ENCODE peak calls at places on chromosomes 2 and 18, in four cellular contexts. R is activated CD4-positive, CD25-positive, alpha-beta regulatory T cell; P is stimulated activated CD8-positive, alpha-beta memory T cell treated with anti-CD3 and anti-CD28 coated beads, Interleukin-4, amount 100 ng/mL, for 4 hours; U is AG10803. G is an unnamed sample.

GRCh38 chr2:55283083-55283482 is 14.1 kb upstream of the MTIF2 start:
- DNase-seq in R (no peak), P (no peak), U (no peak), G (no peak)

GRCh38 chr2:119408221-119408619 is 23.4 kb upstream of the TMEM37 start:
- DNase-seq in R (no peak), P (no peak), U (no peak), G (peak; percentile 42)

GRCh38 chr2:69253033-69253535 is 133.9 kb downstream of the GFPT1 start:
- DNase-seq in R (no peak), P (no peak), U (peak; percentile 75), G (peak; percentile 36)

GRCh38 chr2:136116813-136117390 is 1.0 kb downstream of the CXCR4 start:
- DNase-seq in R (peak; percentile 40), P (no peak), U (no peak), G (no peak)

GRCh38 chr2:72185166-72185565 is 37.5 kb upstream of the CYP26B1 start:
- DNase-seq in R (no peak), P (no peak), U (no peak), G (no peak)

GRCh38 chr18:76455015-76455676 is 39.9 kb downstream of the ZNF516 start:
- DNase-seq in R (no peak), P (no peak), U (no peak), G (no peak)

GRCh38 chr2:101820519-101820918 is 123.0 kb downstream of the MAP4K4 start:
- DNase-seq in R (no peak), P (no peak), U (peak; percentile 55), G (peak; percentile 54)

GRCh38 chr2:48175254-48175653 is 269.0 kb upstream of the FBXO11 start:
- DNase-seq in R (no peak), P (no peak), U (peak; percentile 79), G (peak; percentile 86)

GRCh38 chr2:11738589-11739436 is 7.6 kb upstream of the LPIN1 start:
- DNase-seq in R (no peak), P (no peak), U (peak; percentile 89), G (peak; percentile 76)

GRCh38 chr2:42977236-42978174 is 185.1 kb upstream of the HAAO start:
- DNase-seq in R (no peak), P (no peak), U (no peak), G (no peak)

GRCh38 chr2:109513749-109514588 is 99.8 kb downstream of the SEPTIN10 start:
- DNase-seq in R (no peak), P (no peak), U (peak; percentile 97), G (peak; percentile 96)

GRCh38 chr18:63476666-63477065 is at the start of gene SERPINB5:
- DNase-seq in R (no peak), P (no peak), U (no peak), G (no peak)

GRCh38 chr2:109209941-109210340 is 80.9 kb downstream of the SH3RF3 start:
- DNase-seq in R (no peak), P (no peak), U (no peak), G (no peak)

GRCh38 chr18:12744103-12744502 is 41.3 kb downstream of the PSMG2 start:
- DNase-seq in R (no peak), P (no peak), U (peak; percentile 75), G (peak; percentile 75)

GRCh38 chr2:25666218-25666617 is 7.2 kb downstream of the DTNB start:
- DNase-seq in R (no peak), P (no peak), U (no peak), G (no peak)

GRCh38 chr2:127514485-127514884 is 11.8 kb downstream of the IWS1 start:
- DNase-seq in R (no peak), P (no peak), U (no peak), G (no peak)

GRCh38 chr2:83320053-83320452 is 1139.0 kb downstream of the SUCLG1 start:
- DNase-seq in R (no peak), P (no peak), U (no peak), G (no peak)

GRCh38 chr2:95345415-95346235 is 48.5 kb downstream of the KCNIP3 start:
- DNase-seq in R (peak; percentile 16), P (peak; percentile 13), U (peak; percentile 83), G (peak; percentile 94)

GRCh38 chr2:208320686-208321085 is 54.6 kb downstream of the PIKFYVE start:
- DNase-seq in R (no peak), P (no peak), U (peak; percentile 43), G (peak; percentile 10)

GRCh38 chr2:68696554-68696953 is 38.1 kb upstream of the ARHGAP25 start:
- DNase-seq in R (no peak), P (no peak), U (no peak), G (no peak)

GRCh38 chr2:40034198-40034597 is 255.1 kb upstream of the THUMPD2 start:
- DNase-seq in R (no peak), P (no peak), U (peak; percentile 91), G (peak; percentile 74)

GRCh38 chr2:212181646-212182045 is 357.0 kb downstream of the ERBB4 start:
- DNase-seq in R (no peak), P (no peak), U (no peak), G (no peak)

GRCh38 chr2:30738141-30738911 is 68.9 kb downstream of the CAPN13 start:
- DNase-seq in R (no peak), P (no peak), U (no peak), G (no peak)

GRCh38 chr18:25449046-25449445 is 97.1 kb upstream of the ZNF521 start:
- DNase-seq in R (no peak), P (no peak), U (no peak), G (no peak)

GRCh38 chr2:241815477-241816430 is 6.8 kb downstream of the NEU4 start:
- DNase-seq in R (no peak), P (no peak), U (no peak), G (no peak)

GRCh38 chr2:75494137-75494769 is 66.5 kb downstream of the EVA1A start:
- DNase-seq in R (no peak), P (no peak), U (peak; percentile 46), G (peak; percentile 21)

GRCh38 chr2:147636888-147637270 is 207.9 kb upstream of the ACVR2A start:
- DNase-seq in R (no peak), P (no peak), U (no peak), G (no peak)

GRCh38 chr18:10726198-10727068 is 200.6 kb downstream of the NAPG start:
- DNase-seq in R (no peak), P (no peak), U (no peak), G (no peak)

GRCh38 chr2:6958616-6959235 is 41.5 kb downstream of the RNF144A start:
- DNase-seq in R (no peak), P (no peak), U (no peak), G (no peak)

GRCh38 chr2:65622499-65622898 is 190.1 kb upstream of the SPRED2 start:
- DNase-seq in R (no peak), P (no peak), U (no peak), G (no peak)

G was measured in AG08395.